ENCODE peak calls at places on chromosomes 5 and 9, in four cellular contexts. F, X, B and C are unnamed samples.

GRCh38 chr5:135493406-135494180 is 41.4 kb upstream of the TIFAB start:
- DNase-seq in F (no peak), X (no peak), B (no peak), C (no peak)

GRCh38 chr9:652896-653295 is 188.6 kb upstream of the DMRT1 start:
- DNase-seq in F (no peak), X (peak), B (peak), C (no peak)

GRCh38 chr9:110541950-110542349 is 37.6 kb downstream of the SVEP1 start:
- DNase-seq in F (no peak), X (no peak), B (no peak), C (no peak)

GRCh38 chr5:106521701-106522100 is 1149.0 kb downstream of the EFNA5 start:
- DNase-seq in F (no peak), X (no peak), B (no peak), C (no peak)

GRCh38 chr5:1315709-1316587 is 21.1 kb upstream of the TERT start:
- DNase-seq in F (peak), X (peak), B (peak), C (peak)

GRCh38 chr5:56638768-56639238 is 176.5 kb upstream of the MAP3K1 start:
- DNase-seq in F (no peak), X (no peak), B (no peak), C (no peak)

GRCh38 chr9:134326754-134327526 is 685 bp downstream of the RXRA start:
- DNase-seq in F (no peak), X (peak), B (peak), C (no peak)

GRCh38 chr5:16483361-16483760 is 17.8 kb upstream of the ZNF622 start:
- DNase-seq in F (no peak), X (no peak), B (peak), C (no peak)

GRCh38 chr5:142655339-142656267 is 30.3 kb downstream of the FGF1 start:
- DNase-seq in F (peak), X (peak), B (peak), C (no peak)

GRCh38 chr5:2251751-2252150 is 369.0 kb upstream of the IRX4 start:
- DNase-seq in F (no peak), X (no peak), B (no peak), C (no peak)

GRCh38 chr9:73059304-73059703 is 92.4 kb upstream of the ANXA1 start:
- DNase-seq in F (no peak), X (no peak), B (no peak), C (no peak)

GRCh38 chr9:91034976-91035824 is 233.6 kb downstream of the SYK start:
- DNase-seq in F (no peak), X (no peak), B (no peak), C (peak)

GRCh38 chr5:180090769-180091546 is 19.4 kb upstream of the RNF130 start:
- DNase-seq in F (no peak), X (no peak), B (peak), C (no peak)

GRCh38 chr5:31270396-31270795 is 76.9 kb downstream of the CDH6 start:
- DNase-seq in F (no peak), X (no peak), B (no peak), C (no peak)

GRCh38 chr5:140977003-140977402 is 10.7 kb downstream of the PCDHAC2 start:
- DNase-seq in F (no peak), X (no peak), B (no peak), C (no peak)

GRCh38 chr5:38104497-38105230 is 153.7 kb upstream of the EGFLAM start:
- DNase-seq in F (peak), X (no peak), B (no peak), C (no peak)

GRCh38 chr5:88388476-88389170 is 120.0 kb upstream of the TMEM161B start:
- DNase-seq in F (no peak), X (no peak), B (no peak), C (no peak)

GRCh38 chr9:37971107-37971459 is 67.2 kb upstream of the SLC25A51 start:
- DNase-seq in F (no peak), X (no peak), B (no peak), C (peak)

GRCh38 chr9:33765411-33765810 is 29.9 kb upstream of the PRSS3 start:
- DNase-seq in F (no peak), X (no peak), B (no peak), C (no peak)

GRCh38 chr5:150113047-150113744 is 26.8 kb upstream of the CSF1R start:
- DNase-seq in F (no peak), X (peak), B (peak), C (no peak)

GRCh38 chr9:121768416-121769015 is 117.1 kb downstream of the DAB2IP start:
- DNase-seq in F (no peak), X (no peak), B (no peak), C (no peak)

GRCh38 chr5:175392236-175392635 is 51.7 kb downstream of the DRD1 start:
- DNase-seq in F (no peak), X (no peak), B (no peak), C (no peak)

GRCh38 chr5:100761192-100761591 is 141.9 kb downstream of the ST8SIA4 start:
- DNase-seq in F (no peak), X (no peak), B (no peak), C (no peak)

GRCh38 chr9:935348-935965 is 41.0 kb upstream of the DMRT3 start:
- DNase-seq in F (no peak), X (no peak), B (no peak), C (no peak)

GRCh38 chr5:176396330-176396729 is 7.8 kb downstream of the HIGD2A start:
- DNase-seq in F (no peak), X (peak), B (no peak), C (no peak)

GRCh38 chr5:83404182-83404712 is 67.3 kb upstream of the VCAN start:
- DNase-seq in F (no peak), X (no peak), B (no peak), C (no peak)

GRCh38 chr9:71506821-71507220 is 261.5 kb downstream of the CEMIP2 start:
- DNase-seq in F (no peak), X (no peak), B (peak), C (no peak)

GRCh38 chr9:121840838-121841760 is 189.7 kb downstream of the DAB2IP start:
- DNase-seq in F (no peak), X (peak), B (no peak), C (no peak)

GRCh38 chr9:136216541-136217240 is 11.8 kb upstream of the LHX3 start:
- DNase-seq in F (no peak), X (no peak), B (no peak), C (no peak)

GRCh38 chr5:54691644-54692043 is 174.1 kb downstream of the SNX18 start:
- DNase-seq in F (no peak), X (no peak), B (no peak), C (no peak)

GRCh38 chr5:133664422-133664821 is 52.1 kb upstream of the FSTL4 start:
- DNase-seq in F (no peak), X (no peak), B (no peak), C (no peak)

GRCh38 chr5:96855041-96855872 is 21.0 kb upstream of the ERAP2 start:
- DNase-seq in F (no peak), X (no peak), B (peak), C (no peak)

GRCh38 chr9:18379073-18379811 is 94.7 kb upstream of the ADAMTSL1 start:
- DNase-seq in F (no peak), X (no peak), B (no peak), C (no peak)

GRCh38 chr5:35470866-35471265 is 146.8 kb upstream of the SPEF2 start:
- DNase-seq in F (no peak), X (no peak), B (no peak), C (no peak)

GRCh38 chr5:78624011-78624541 is 24.5 kb downstream of the LHFPL2 start:
- DNase-seq in F (no peak), X (no peak), B (no peak), C (no peak)

GRCh38 chr5:61599370-61600140 is 267.5 kb downstream of the ZSWIM6 start:
- DNase-seq in F (no peak), X (no peak), B (no peak), C (no peak)

GRCh38 chr9:19642256-19642655 is 146.6 kb downstream of the SLC24A2 start:
- DNase-seq in F (no peak), X (no peak), B (no peak), C (no peak)

GRCh38 chr5:121630402-121630801 is 221.3 kb upstream of the FTMT start:
- DNase-seq in F (no peak), X (no peak), B (peak), C (no peak)

GRCh38 chr9:69049094-69049493 is 13.5 kb downstream of the FXN start:
- DNase-seq in F (no peak), X (no peak), B (no peak), C (no peak)

GRCh38 chr9:69046723-69047122 is 11.2 kb downstream of the FXN start:
- DNase-seq in F (no peak), X (no peak), B (no peak), C (no peak)

GRCh38 chr9:69044226-69045219 is 9.0 kb downstream of the FXN start:
- DNase-seq in F (no peak), X (no peak), B (no peak), C (no peak)

GRCh38 chr9:69045821-69046220 is 10.3 kb downstream of the FXN start:
- DNase-seq in F (no peak), X (no peak), B (no peak), C (no peak)

DNA sequence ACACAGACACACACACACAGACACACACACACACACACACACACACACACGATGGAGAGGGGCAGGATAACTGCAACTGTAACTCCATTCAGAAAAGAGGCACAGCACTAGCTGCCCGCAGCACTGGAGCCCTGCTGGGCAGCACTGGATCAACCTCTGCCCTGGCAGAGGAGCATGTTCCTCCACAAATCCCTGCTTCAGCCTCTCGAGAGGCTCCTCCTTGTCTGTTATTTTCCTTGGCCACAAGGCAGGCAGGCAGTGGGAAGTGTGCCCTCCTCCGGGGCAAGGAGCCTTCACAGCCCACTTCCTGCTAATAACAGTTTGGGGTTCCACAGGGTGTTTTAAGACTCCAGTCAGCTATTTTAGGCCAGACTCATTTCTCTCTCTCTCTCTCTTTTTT is 11.8 kb downstream of the FXN start:
- DNase-seq in F (no peak), X (no peak), B (no peak), C (no peak)
- H3K4me3 ChIP-seq in F (no peak), X (no peak), B (no peak), C (no peak)

GRCh38 chr9:70123695-70124094 is 80.0 kb downstream of the MAMDC2 start:
- DNase-seq in F (no peak), X (no peak), B (no peak), C (no peak)

GRCh38 chr9:70119786-70120185 is 76.1 kb downstream of the MAMDC2 start:
- DNase-seq in F (no peak), X (no peak), B (no peak), C (no peak)

GRCh38 chr9:70121818-70122436 is 78.3 kb downstream of the MAMDC2 start:
- DNase-seq in F (no peak), X (no peak), B (no peak), C (no peak)

GRCh38 chr9:70117835-70118319 is 74.2 kb downstream of the MAMDC2 start:
- DNase-seq in F (no peak), X (no peak), B (no peak), C (no peak)

DNA sequence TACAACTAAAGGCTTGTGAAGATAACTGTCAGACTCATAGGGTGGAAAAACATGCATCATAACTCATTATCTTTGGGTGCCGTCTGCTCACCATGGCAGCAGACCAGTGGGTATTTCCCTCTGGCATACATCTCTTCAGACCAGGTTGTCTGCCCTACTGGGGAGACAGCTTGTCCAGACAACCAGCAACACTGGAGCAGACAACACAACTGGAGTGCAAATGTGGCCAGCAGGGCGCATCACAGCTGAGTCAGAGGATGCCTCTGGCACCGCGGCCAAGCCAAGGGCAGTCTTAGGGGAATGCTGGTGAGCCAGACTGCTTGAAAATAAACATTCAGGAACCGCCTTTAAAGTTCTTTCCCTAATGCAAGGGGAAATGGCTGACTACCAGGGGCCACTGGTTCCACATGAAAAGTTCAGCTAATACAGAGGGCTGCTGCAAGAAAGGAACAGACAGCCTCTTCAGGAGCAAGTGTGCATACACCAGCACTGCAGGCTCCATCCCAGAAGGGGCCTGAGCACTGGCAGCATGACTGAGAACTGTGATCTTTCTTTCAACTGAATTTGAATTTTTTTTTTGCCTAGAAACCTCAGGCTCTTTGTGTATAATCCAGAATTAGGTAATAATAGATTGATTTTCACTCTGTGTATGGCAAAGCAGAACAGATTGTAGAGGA is 77.3 kb downstream of the MAMDC2 start:
- DNase-seq in F (no peak), X (peak), B (peak), C (no peak)
- TF ChIP-seq CTCF in F (no peak), X (peak), B (no peak), C (no peak)

GRCh38 chr9:35683323-35683722 is 6.4 kb downstream of the TPM2 start:
- DNase-seq in F (no peak), X (no peak), B (no peak), C (no peak)
- H3K4me3 ChIP-seq in F (no peak), X (no peak), B (no peak), C (no peak)

GRCh38 chr5:128962211-128962610 is 3.1 kb upstream of the SLC27A6 start:
- DNase-seq in F (no peak), X (no peak), B (no peak), C (no peak)

GRCh38 chr5:128965638-128966302 is 482 bp downstream of the SLC27A6 start:
- DNase-seq in F (no peak), X (no peak), B (no peak), C (no peak)

GRCh38 chr5:128966846-128967245 is 1.6 kb downstream of the SLC27A6 start:
- DNase-seq in F (no peak), X (no peak), B (no peak), C (no peak)

GRCh38 chr5:128965011-128965637 is at the start of gene SLC27A6:
- DNase-seq in F (no peak), X (peak), B (peak), C (no peak)

GRCh38 chr5:128966375-128966774 is 1.1 kb downstream of the SLC27A6 start:
- DNase-seq in F (no peak), X (no peak), B (no peak), C (no peak)
- TF ChIP-seq CTCF in F (no peak), X (no peak), B (no peak), C (no peak)

DNA sequence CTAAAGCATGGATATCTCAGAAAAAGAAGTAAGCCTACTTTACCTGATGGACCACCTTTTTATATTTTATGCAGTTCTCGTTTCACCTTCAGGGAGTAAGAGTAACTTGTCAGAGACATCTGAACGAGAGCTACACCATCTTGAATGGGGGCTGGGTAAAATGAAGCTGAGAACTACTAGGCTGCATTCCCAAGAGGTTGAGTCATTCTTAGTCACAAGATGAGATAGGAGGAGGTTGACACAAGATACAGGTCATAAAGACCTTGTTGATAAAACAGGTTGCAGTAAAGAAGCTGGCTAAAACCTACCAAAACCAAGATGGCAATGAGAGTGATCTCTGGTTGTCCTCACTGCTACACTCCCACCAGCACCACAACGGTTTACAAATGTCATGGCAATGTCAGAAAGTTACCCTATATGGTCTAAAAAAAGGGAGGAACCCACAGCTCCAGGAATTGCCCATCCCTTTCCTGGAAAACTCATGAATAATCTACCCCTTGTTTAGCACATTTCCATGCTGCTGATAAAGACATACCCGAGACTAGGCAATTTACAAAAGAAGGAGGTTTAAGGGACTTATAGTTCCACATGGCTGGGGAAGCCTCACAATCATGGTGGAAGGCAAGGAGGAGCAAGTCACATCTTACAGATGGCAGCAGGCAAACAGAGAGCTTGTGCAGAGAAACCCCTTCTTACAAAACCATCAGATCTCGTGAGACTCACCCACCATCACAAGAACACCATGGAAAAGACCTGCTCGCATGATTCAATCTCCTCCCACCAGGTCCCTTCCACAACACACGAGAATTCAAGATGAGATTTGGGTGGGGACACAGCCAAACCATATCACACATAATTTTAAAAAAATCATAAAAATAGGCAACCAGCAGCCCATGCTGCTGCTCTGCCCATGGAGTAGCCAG is 62.5 kb downstream of the GIN1 start:
- DNase-seq in F (no peak), X (no peak), B (no peak), C (no peak)
- H3K4me3 ChIP-seq in F (no peak), X (no peak), B (no peak), C (no peak)

DNA sequence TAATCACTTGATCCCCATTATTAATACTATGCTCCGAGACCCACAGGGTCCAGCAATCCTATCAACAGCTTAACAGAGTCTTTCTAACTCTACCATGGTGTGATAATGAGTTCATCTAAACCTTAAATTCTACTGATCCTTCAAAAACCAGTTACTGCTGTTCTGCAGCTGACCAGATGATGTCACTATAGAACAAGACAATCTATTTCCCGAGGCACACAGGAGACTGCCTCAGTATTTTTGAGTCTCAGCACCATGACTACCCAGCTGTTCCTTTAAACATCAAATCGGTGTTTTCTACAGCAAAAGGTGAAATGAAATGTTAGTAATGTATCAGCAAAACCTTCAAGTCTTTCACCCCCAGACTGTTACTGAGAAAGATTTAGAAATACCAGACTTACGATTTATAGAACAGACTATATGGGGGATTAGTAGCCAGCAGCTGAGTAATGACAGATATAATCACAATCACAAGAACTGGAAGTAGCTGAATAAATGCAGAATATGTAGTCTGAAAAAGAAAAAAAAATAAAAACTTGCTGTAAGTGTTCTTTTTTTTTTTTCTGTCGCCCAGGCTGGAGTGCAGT is 16.9 kb downstream of the DNAJC18 start:
- DNase-seq in F (peak), X (no peak), B (peak), C (no peak)
- TF ChIP-seq CTCF in F (peak), X (peak), B (peak), C (peak)

GRCh38 chr9:127776195-127776918 is 2.1 kb downstream of the SH2D3C start:
- DNase-seq in F (peak), X (no peak), B (peak), C (peak)

GRCh38 chr9:127777368-127777960 is 1.0 kb downstream of the SH2D3C start:
- DNase-seq in F (no peak), X (no peak), B (no peak), C (no peak)

GRCh38 chr9:127779136-127779981 is 893 bp upstream of the SH2D3C start:
- DNase-seq in F (no peak), X (no peak), B (no peak), C (peak)

GRCh38 chr9:127778280-127779135 is at the start of gene SH2D3C:
- DNase-seq in F (no peak), X (no peak), B (peak), C (no peak)

GRCh38 chr9:127776919-127777280 is 1.6 kb downstream of the SH2D3C start:
- DNase-seq in F (no peak), X (no peak), B (no peak), C (no peak)
- H3K4me3 ChIP-seq in F (peak), X (no peak), B (peak), C (peak)

GRCh38 chr9:88535226-88535931 is 401 bp downstream of the NXNL2 start:
- DNase-seq in F (no peak), X (no peak), B (peak), C (no peak)
- TF ChIP-seq CTCF in F (no peak), X (no peak), B (no peak), C (no peak)